ENCODE peak calls at places on chromosomes 11 and 22, in nine cellular contexts. L, Z, R, C, J, O, X, Y and D are unnamed samples.

GRCh38 chr11:13118691-13119090 is 109.6 kb downstream of the RASSF10 start:
- DNase-seq in L (no peak), O (no peak), Z (no peak), X (no peak), Y (no peak), R (no peak), J (peak; percentile 52), C (no peak), D (no peak)

GRCh38 chr11:103543456-103543855 is 434.2 kb downstream of the DYNC2H1 start:
- DNase-seq in J (no peak), O (no peak), L (no peak), Z (no peak), R (no peak), Y (no peak), C (no peak), X (no peak), D (no peak)

GRCh38 chr22:32830957-32831356 is 29.5 kb downstream of the TIMP3 start:
- DNase-seq in C (no peak), R (no peak), O (no peak), X (no peak), J (no peak), L (no peak), Y (no peak), Z (no peak), D (no peak)

GRCh38 chr22:49972163-49973017 is 11.8 kb downstream of the PIM3 start:
- DNase-seq in J (no peak), O (no peak), X (no peak), R (no peak), Z (no peak), C (no peak), Y (no peak), L (no peak), D (no peak)

GRCh38 chr11:28863422-28863821 is 755.2 kb downstream of the METTL15 start:
- DNase-seq in O (no peak), C (peak; percentile 24), X (no peak), L (no peak), Z (no peak), Y (no peak), J (no peak), R (no peak), D (no peak)

GRCh38 chr11:43558556-43559127 is 121.9 kb upstream of the HSD17B12 start:
- DNase-seq in O (no peak), Y (no peak), J (no peak), L (no peak), Z (no peak), X (no peak), R (no peak), C (no peak), D (no peak)

GRCh38 chr22:44195189-44195871 is 14.6 kb downstream of the PARVG start:
- DNase-seq in Y (no peak), R (no peak), C (no peak), O (no peak), L (no peak), J (no peak), X (no peak), Z (no peak), D (no peak)

GRCh38 chr11:16191212-16191851 is 165.0 kb downstream of the SOX6 start:
- DNase-seq in R (no peak), C (no peak), O (no peak), J (peak; percentile 7), L (no peak), Y (no peak), Z (peak; percentile 2), X (no peak), D (no peak)

GRCh38 chr11:46298699-46299424 is 21.4 kb downstream of the CREB3L1 start:
- DNase-seq in J (peak; percentile 42), C (peak; percentile 84), Y (no peak), X (no peak), O (no peak), Z (no peak), R (peak; percentile 80), L (no peak), D (no peak)

GRCh38 chr11:125494601-125494986 is 1.5 kb downstream of the FEZ1 start:
- DNase-seq in J (no peak), Z (no peak), Y (no peak), C (no peak), X (no peak), L (no peak), O (no peak), R (peak; percentile 4), D (no peak)

GRCh38 chr11:28815110-28815509 is 706.9 kb downstream of the METTL15 start:
- DNase-seq in Y (no peak), O (no peak), J (no peak), X (no peak), C (peak; percentile 44), R (no peak), Z (no peak), L (no peak), D (no peak)

GRCh38 chr22:22112533-22113294 is 130.1 kb upstream of the TOP3B start:
- DNase-seq in Y (no peak), Z (no peak), C (no peak), X (no peak), R (no peak), L (no peak), J (no peak), O (no peak), D (no peak)

GRCh38 chr11:68127791-68128681 is 6.8 kb upstream of the CHKA start:
- DNase-seq in Z (no peak), L (peak; percentile 88), Y (no peak), X (no peak), J (peak; percentile 70), R (peak; percentile 32), O (no peak), C (no peak), D (peak; percentile 60)

GRCh38 chr11:285894-286220 is 3.1 kb upstream of the PGGHG start:
- DNase-seq in L (no peak), J (no peak), Z (no peak), X (no peak), C (no peak), O (no peak), Y (peak; percentile 10), R (no peak), D (no peak)

GRCh38 chr22:41576877-41577276 is 12.8 kb downstream of the PMM1 start:
- DNase-seq in Z (peak; percentile 60), C (peak; percentile 56), L (peak; percentile 70), X (no peak), O (no peak), Y (peak; percentile 52), R (peak; percentile 37), J (peak; percentile 65), D (peak; percentile 11)

GRCh38 chr22:45254388-45254787 is 13.7 kb upstream of the KIAA0930 start:
- DNase-seq in Z (no peak), Y (no peak), L (no peak), C (no peak), X (no peak), J (no peak), O (no peak), R (no peak), D (no peak)

GRCh38 chr11:122784325-122785155 is 53.8 kb upstream of the CRTAM start:
- DNase-seq in L (no peak), Y (no peak), C (peak; percentile 86), O (no peak), X (no peak), R (peak; percentile 88), J (peak; percentile 11), Z (peak; percentile 37), D (peak; percentile 22)

GRCh38 chr22:37163618-37164534 is 14.2 kb upstream of the IL2RB start:
- DNase-seq in L (no peak), R (no peak), Z (no peak), X (no peak), O (no peak), J (no peak), Y (peak; percentile 52), C (no peak), D (no peak)

GRCh38 chr11:15622231-15622890 is 507.6 kb downstream of the INSC start:
- DNase-seq in X (no peak), O (no peak), L (no peak), R (no peak), J (no peak), Z (no peak), Y (no peak), C (no peak), D (no peak)

GRCh38 chr11:65448074-65448417 is 25.4 kb downstream of the NEAT1 start:
- DNase-seq in Z (peak; percentile 27), J (peak; percentile 10), R (no peak), Y (no peak), L (no peak), X (no peak), C (peak; percentile 50), O (no peak), D (no peak)

GRCh38 chr11:1847006-1847735 is 5.7 kb upstream of the LSP1 start:
- DNase-seq in X (no peak), J (no peak), L (no peak), Y (no peak), C (no peak), Z (no peak), R (no peak), O (no peak), D (no peak)

GRCh38 chr11:69497221-69497787 is 15.8 kb downstream of the LINC01488 start:
- DNase-seq in Y (no peak), R (peak; percentile 98), O (no peak), J (peak; percentile 94), C (peak; percentile 79), X (no peak), Z (peak; percentile 60), L (no peak), D (no peak)

GRCh38 chr11:117823294-117823940 is 1.1 kb downstream of the FXYD2 start:
- DNase-seq in C (no peak), Y (no peak), J (peak; percentile 60), X (no peak), O (no peak), R (no peak), L (no peak), Z (peak; percentile 67), D (no peak)

GRCh38 chr11:91932151-91932821 is 292.3 kb upstream of the FAT3 start:
- DNase-seq in C (peak; percentile 18), L (no peak), Z (peak; percentile 46), J (no peak), X (no peak), R (no peak), O (no peak), Y (no peak), D (no peak)

GRCh38 chr11:79007811-79008294 is 433.0 kb downstream of the TENM4 start:
- DNase-seq in R (no peak), O (no peak), J (no peak), Z (no peak), Y (no peak), X (no peak), C (no peak), L (no peak), D (no peak)

GRCh38 chr11:64355078-64355940 is 3.7 kb upstream of the RPS6KA4 start:
- DNase-seq in X (no peak), C (peak; percentile 81), Y (peak; percentile 87), O (no peak), L (no peak), Z (peak; percentile 79), R (peak; percentile 79), J (peak; percentile 86), D (peak; percentile 35)

GRCh38 chr22:23245045-23245798 is 64.9 kb downstream of the BCR start:
- DNase-seq in X (no peak), J (peak; percentile 82), Y (no peak), C (peak; percentile 54), L (no peak), O (no peak), Z (no peak), R (peak; percentile 87), D (no peak)

GRCh38 chr11:25734592-25735211 is 597.2 kb upstream of the ANO3 start:
- DNase-seq in L (peak; percentile 54), C (peak; percentile 39), Y (no peak), J (peak; percentile 26), R (no peak), X (no peak), Z (no peak), O (no peak), D (no peak)

GRCh38 chr22:29536411-29536810 is 17.1 kb downstream of the THOC5 start:
- DNase-seq in L (no peak), Z (no peak), Y (no peak), R (no peak), J (no peak), C (no peak), O (no peak), X (no peak), D (no peak)

GRCh38 chr11:94910779-94911178 is 62.6 kb downstream of the CWC15 start:
- DNase-seq in R (peak; percentile 36), Y (no peak), J (no peak), C (no peak), X (no peak), Z (no peak), O (no peak), L (no peak), D (no peak)

GRCh38 chr11:121366038-121366437 is 73.5 kb downstream of the SC5D start:
- DNase-seq in C (no peak), Y (no peak), O (no peak), Z (no peak), X (no peak), R (no peak), L (no peak), J (no peak), D (no peak)